ENCODE peak calls at places on chromosomes 16 and 17, in five cellular contexts. B, O, G, D and I are unnamed samples. For H3K4me1, the result is how much of the 10 kb centered on the place peaks cover.

GRCh38 chr16:78072275-78072674 is 27.2 kb upstream of the WWOX start:
- ATAC-seq in B (no peak), O (no peak), G (no peak), D (peak), I (no peak)

GRCh38 chr17:58808609-58809563 is 53.2 kb downstream of the PPM1E start:
- ATAC-seq in B (no peak), O (no peak), G (no peak), D (no peak), I (no peak)

GRCh38 chr17:30062372-30062771 is 54.2 kb upstream of the NSRP1 start:
- ATAC-seq in B (no peak), O (no peak), G (no peak), D (peak), I (no peak)

GRCh38 chr16:8957509-8958157 is 6.1 kb downstream of the USP7 start:
- ATAC-seq in B (no peak), O (no peak), G (no peak), D (no peak), I (no peak)

GRCh38 chr16:56742030-56742984 is 12.4 kb downstream of the NUP93 start:
- ATAC-seq in B (peak), O (peak), G (no peak), D (no peak), I (peak)

GRCh38 chr16:645852-646678 is 3.1 kb upstream of the WDR90 start:
- ATAC-seq in B (no peak), O (no peak), G (no peak), D (peak), I (no peak)

GRCh38 chr17:81983639-81984373 is 6.4 kb downstream of the ASPSCR1 start:
- ATAC-seq in B (no peak), O (no peak), G (no peak), D (no peak), I (no peak)

GRCh38 chr16:67663151-67663876 is 2.6 kb downstream of the PARD6A start:
- ATAC-seq in B (no peak), O (no peak), G (no peak), D (no peak), I (no peak)

GRCh38 chr17:38402897-38403296 is 25.4 kb upstream of the ARHGAP23 start:
- ATAC-seq in B (peak), O (peak), G (no peak), D (no peak), I (no peak)

GRCh38 chr16:86270696-86271095 is 239.6 kb upstream of the FOXF1 start:
- ATAC-seq in B (no peak), O (no peak), G (no peak), D (no peak), I (no peak)

GRCh38 chr16:80718480-80719220 is 85.7 kb downstream of the CDYL2 start:
- ATAC-seq in B (no peak), O (no peak), G (no peak), D (no peak), I (no peak)

GRCh38 chr16:18853694-18854093 is 52.3 kb upstream of the ARL6IP1 start:
- ATAC-seq in B (no peak), O (no peak), G (no peak), D (no peak), I (no peak)

GRCh38 chr16:89093602-89094251 is at the start of gene ACSF3:
- ATAC-seq in B (peak), O (peak), G (peak), D (peak), I (peak)
- TF ChIP-seq POLR2AphosphoS5 in B (peak), O (peak), G (no peak), D (peak), I (peak)

DNA sequence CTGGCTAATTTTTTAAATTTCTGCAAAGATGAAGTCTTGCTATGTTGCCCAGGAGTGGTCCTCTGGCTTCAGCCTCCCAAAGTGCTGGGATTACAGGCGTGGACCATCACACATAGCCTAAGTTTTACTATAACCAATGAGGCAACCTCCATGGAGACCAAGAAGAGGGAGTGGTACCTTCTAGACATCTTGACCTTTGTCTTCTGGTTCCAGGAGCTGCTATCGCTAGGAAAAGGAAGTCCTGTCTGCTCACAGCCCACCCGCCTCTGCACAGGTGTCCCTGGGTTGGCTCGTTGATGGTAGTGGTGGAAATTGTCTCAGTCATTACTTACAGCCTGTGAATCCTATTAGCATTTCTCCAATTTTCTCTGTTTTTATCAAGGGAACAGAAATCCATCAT is 169.7 kb downstream of the PRKCA start:
- ATAC-seq in B (no peak), O (no peak), G (no peak), D (no peak), I (no peak)
- H3K4me1 ChIP-seq in B (under half), O (under half), G (under half), D (half or more), I (under half)

GRCh38 chr17:32909787-32910369 is 18.1 kb upstream of the TMEM98 start:
- ATAC-seq in B (peak), O (peak), G (peak), D (peak), I (peak)
- TF ChIP-seq POLR2AphosphoS5 in B (no peak), O (no peak), G (no peak), D (no peak), I (no peak)

GRCh38 chr17:39676198-39676819 is 8.1 kb downstream of the PNMT start:
- ATAC-seq in B (peak), O (peak), G (peak), D (no peak), I (peak)

GRCh38 chr17:39673335-39674081 is 5.3 kb downstream of the PNMT start:
- ATAC-seq in B (no peak), O (no peak), G (no peak), D (no peak), I (no peak)

GRCh38 chr17:39675390-39676082 is 7.3 kb downstream of the PNMT start:
- ATAC-seq in B (no peak), O (no peak), G (no peak), D (no peak), I (no peak)

GRCh38 chr17:39674179-39674578 is 5.9 kb downstream of the PNMT start:
- ATAC-seq in B (no peak), O (no peak), G (no peak), D (no peak), I (no peak)

DNA sequence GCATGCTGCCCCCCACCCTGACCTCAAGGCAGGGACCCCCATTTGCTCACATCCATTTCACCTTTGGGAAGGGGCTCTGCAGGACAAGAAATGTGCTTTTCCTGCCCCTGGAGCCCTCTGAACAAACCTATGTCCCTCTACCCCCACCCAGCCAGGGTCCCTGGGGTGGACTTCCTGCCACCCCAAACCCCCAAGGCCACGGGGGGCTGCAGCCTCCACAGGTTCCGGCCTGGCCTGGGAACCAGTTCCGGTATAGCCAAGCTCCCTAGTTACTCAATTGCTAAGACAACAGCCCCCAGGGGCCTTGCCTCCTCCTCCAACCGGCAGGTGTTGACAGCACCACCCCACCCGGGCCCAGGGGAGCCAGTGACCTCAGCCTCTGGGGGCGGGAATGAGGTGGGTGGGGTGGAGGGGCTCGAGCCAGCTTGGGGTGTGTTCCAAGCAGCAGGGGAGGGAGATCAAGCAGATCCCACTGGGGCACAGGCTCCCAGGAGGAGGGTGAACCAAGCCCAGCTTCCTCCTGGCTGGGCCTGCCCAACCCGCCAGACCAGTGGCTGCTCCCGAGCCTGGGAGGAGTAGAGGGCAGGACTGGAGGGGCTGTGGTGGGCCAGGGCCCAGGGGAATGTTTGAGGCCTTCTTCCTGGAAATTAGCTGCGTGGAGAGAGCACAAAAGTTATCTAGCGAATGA is 6.6 kb downstream of the PNMT start:
- ATAC-seq in B (no peak), O (peak), G (peak), D (peak), I (no peak)
- H3K4me1 ChIP-seq in B (under half), O (under half), G (half or more), D (half or more), I (under half)

GRCh38 chr16:27270389-27270788 is 1.8 kb upstream of the NSMCE1 start:
- ATAC-seq in B (no peak), O (no peak), G (no peak), D (no peak), I (no peak)

GRCh38 chr16:27275394-27275793 is 6.8 kb upstream of the NSMCE1 start:
- ATAC-seq in B (no peak), O (no peak), G (no peak), D (no peak), I (no peak)

GRCh38 chr16:27273330-27273669 is 4.7 kb upstream of the NSMCE1 start:
- ATAC-seq in B (no peak), O (no peak), G (no peak), D (no peak), I (no peak)

GRCh38 chr16:27272076-27272475 is 3.5 kb upstream of the NSMCE1 start:
- ATAC-seq in B (no peak), O (no peak), G (no peak), D (no peak), I (no peak)

GRCh38 chr16:27273670-27274522 is 5.3 kb upstream of the NSMCE1 start:
- ATAC-seq in B (peak), O (no peak), G (no peak), D (peak), I (no peak)
- TF ChIP-seq POLR2AphosphoS5 in B (peak), O (no peak), G (no peak), D (peak), I (no peak)

DNA sequence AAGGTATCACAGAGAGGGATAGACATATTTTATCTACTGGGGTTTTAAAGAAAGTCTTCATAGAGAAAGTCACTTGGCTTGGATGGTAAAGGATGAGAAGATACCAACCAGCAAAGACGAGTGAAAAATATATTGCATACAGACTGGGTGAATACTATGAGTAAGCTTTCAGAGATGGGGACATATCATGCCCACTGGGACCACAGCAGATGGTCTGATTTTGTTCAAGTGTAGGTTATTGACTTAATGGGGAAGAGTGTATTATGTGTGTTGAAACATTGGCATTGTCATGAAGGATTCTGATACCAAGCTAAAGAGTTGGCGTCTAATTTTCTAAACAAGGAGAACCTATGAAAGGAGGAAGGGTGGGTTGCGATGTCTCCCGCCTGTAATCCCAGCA is 13.8 kb upstream of the MMD start:
- ATAC-seq in B (no peak), O (no peak), G (no peak), D (no peak), I (no peak)
- H3K4me1 ChIP-seq in B (under half), O (under half), G (under half), D (half or more), I (under half)

GRCh38 chr17:45341389-45342158 is 24.8 kb upstream of the MAP3K14 start:
- ATAC-seq in B (peak), O (peak), G (peak), D (peak), I (peak)
- TF ChIP-seq POLR2AphosphoS5 in B (peak), O (no peak), G (no peak), D (no peak), I (peak)

GRCh38 chr17:50099003-50099402 is 3.9 kb downstream of the PDK2 start:
- ATAC-seq in B (no peak), O (no peak), G (no peak), D (no peak), I (no peak)
- H3K4me1 ChIP-seq in B (under half), O (under half), G (under half), D (half or more), I (half or more)

DNA sequence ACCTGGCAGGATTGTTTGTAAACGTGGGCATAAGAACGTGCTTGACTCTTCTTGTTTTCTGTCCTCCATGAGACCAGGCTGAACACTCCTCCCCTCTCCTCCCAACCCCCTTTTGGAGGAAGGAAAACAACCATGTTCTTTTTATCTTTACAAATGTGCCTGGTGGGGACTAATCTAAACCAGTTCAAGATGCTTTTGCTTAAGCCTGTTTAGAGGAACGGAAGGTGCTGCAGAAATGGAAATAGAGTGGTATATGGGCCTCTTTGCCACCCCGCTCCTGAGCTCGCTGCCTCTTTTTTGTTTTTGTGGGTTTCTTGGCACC is 288.1 kb downstream of the FTO start:
- ATAC-seq in B (no peak), O (no peak), G (no peak), D (peak), I (no peak)
- TF ChIP-seq POLR2AphosphoS5 in B (no peak), O (no peak), G (no peak), D (no peak), I (no peak)

DNA sequence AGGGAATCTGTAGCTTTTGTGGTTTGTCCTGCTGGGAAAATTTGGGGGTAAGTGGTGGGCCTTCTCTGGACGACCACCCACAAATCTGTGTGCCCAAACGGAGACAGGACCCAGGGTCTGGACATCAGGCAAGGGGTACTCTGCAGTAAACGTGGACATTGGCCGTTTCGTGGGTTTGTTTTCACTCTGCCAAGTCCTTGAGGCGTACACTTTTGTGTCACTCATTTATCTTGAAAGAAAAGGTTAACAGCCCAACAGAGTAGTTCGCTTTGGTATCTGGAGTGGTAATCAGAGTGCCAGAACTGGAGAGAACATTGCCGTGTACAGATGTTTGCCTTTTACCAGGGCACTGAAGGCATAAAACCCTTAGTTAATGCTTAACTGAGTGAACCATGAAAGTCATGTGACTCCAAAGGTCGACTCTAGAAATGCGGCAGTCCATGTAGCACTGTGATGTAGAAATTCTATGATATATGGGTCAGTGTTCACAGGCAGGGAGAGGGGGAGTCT is 15.4 kb downstream of the NAA60 start:
- ATAC-seq in B (no peak), O (peak), G (peak), D (peak), I (no peak)
- H3K4me1 ChIP-seq in B (under half), O (under half), G (half or more), D (half or more), I (half or more)